ENCODE peak calls at places on chromosomes 16 and 17, in ten cellular contexts. S, A, V, K, M, P, B, W, Z and U are unnamed samples.

GRCh38 chr16:87556941-87557459 is 45.3 kb upstream of the JPH3 start:
- DNase-seq in B (no peak), S (peak), K (peak), W (no peak), V (peak), A (no peak), P (no peak), Z (no peak), M (no peak), U (no peak)

GRCh38 chr16:69626256-69626655 is 60.5 kb downstream of the NFAT5 start:
- DNase-seq in M (no peak), K (peak), A (peak), Z (no peak), B (peak), W (no peak), S (peak), V (no peak), P (no peak), U (no peak)

GRCh38 chr16:31467151-31467550 is 4.8 kb upstream of the TGFB1I1 start:
- DNase-seq in W (no peak), S (peak), B (no peak), Z (no peak), P (no peak), M (no peak), A (peak), V (peak), K (no peak), U (no peak)

GRCh38 chr16:1823821-1824220 is 2.8 kb downstream of the HAGH start:
- DNase-seq in A (peak), P (no peak), M (peak), B (no peak), V (no peak), S (peak), Z (peak), W (no peak), K (no peak), U (no peak)

GRCh38 chr17:78991906-78992532 is 12.3 kb upstream of the LGALS3BP start:
- DNase-seq in M (no peak), W (no peak), A (no peak), S (no peak), V (peak), P (no peak), K (no peak), B (no peak), Z (no peak), U (no peak)

GRCh38 chr17:54969658-54970572 is 1.4 kb downstream of the STXBP4 start:
- DNase-seq in V (no peak), M (no peak), W (no peak), B (no peak), S (no peak), P (no peak), Z (no peak), K (no peak), A (no peak), U (no peak)

GRCh38 chr17:32015245-32016013 is 8.2 kb downstream of the LRRC37B start:
- DNase-seq in P (no peak), M (no peak), A (no peak), V (peak), W (peak), Z (no peak), K (no peak), B (no peak), S (peak), U (no peak)

GRCh38 chr17:31416503-31416923 is 25.0 kb downstream of the RAB11FIP4 start:
- DNase-seq in A (no peak), W (no peak), K (no peak), M (no peak), V (no peak), B (no peak), S (peak), Z (no peak), P (no peak), U (no peak)

GRCh38 chr16:50273888-50274770 is 7.8 kb downstream of the ADCY7 start:
- DNase-seq in S (no peak), Z (peak), K (no peak), P (peak), V (peak), A (no peak), M (peak), B (no peak), W (no peak), U (no peak)

GRCh38 chr16:1565083-1565805 is 31.8 kb downstream of the TMEM204 start:
- DNase-seq in P (no peak), S (no peak), M (no peak), K (no peak), Z (no peak), W (no peak), A (no peak), V (no peak), B (no peak), U (no peak)

GRCh38 chr16:24855678-24856077 is 9.9 kb downstream of the SLC5A11 start:
- DNase-seq in Z (no peak), W (no peak), S (no peak), P (no peak), K (no peak), V (no peak), M (no peak), B (no peak), A (no peak), U (no peak)

GRCh38 chr16:11258553-11259287 is 2.7 kb upstream of the SOCS1 start:
- DNase-seq in V (peak), A (no peak), S (peak), W (no peak), M (peak), Z (no peak), P (peak), B (no peak), K (peak), U (no peak)

GRCh38 chr17:48162946-48163506 is 55.5 kb downstream of the SNX11 start:
- DNase-seq in V (no peak), M (no peak), S (peak), K (no peak), Z (no peak), B (no peak), W (peak), A (no peak), P (no peak), U (no peak)

GRCh38 chr17:70159980-70160379 is 9.4 kb upstream of the KCNJ2 start:
- DNase-seq in P (no peak), A (peak), M (no peak), V (no peak), W (no peak), K (peak), Z (no peak), S (no peak), B (no peak), U (no peak)

GRCh38 chr17:3543453-3543852 is 14.2 kb downstream of the TRPV3 start:
- DNase-seq in Z (no peak), S (peak), A (no peak), P (no peak), V (no peak), B (no peak), W (no peak), M (no peak), K (no peak), U (no peak)

GRCh38 chr17:82237746-82238561 is 9.1 kb downstream of the SLC16A3 start:
- DNase-seq in W (no peak), S (no peak), K (peak), A (no peak), M (no peak), Z (no peak), P (no peak), B (no peak), V (peak), U (no peak)

GRCh38 chr16:1601489-1601888 is 10.4 kb downstream of the IFT140 start:
- DNase-seq in V (no peak), P (no peak), Z (no peak), B (no peak), K (no peak), A (no peak), S (no peak), W (no peak), M (no peak), U (no peak)

GRCh38 chr16:54160939-54161897 is 125.4 kb downstream of the IRX3 start:
- DNase-seq in Z (no peak), W (no peak), K (no peak), P (no peak), B (no peak), V (no peak), S (no peak), A (no peak), M (no peak), U (no peak)

GRCh38 chr17:81519284-81520020 is 6.9 kb upstream of the ACTG1 start:
- DNase-seq in S (no peak), Z (peak), V (peak), W (no peak), P (peak), B (no peak), A (no peak), M (peak), K (peak), U (no peak)

GRCh38 chr16:24562811-24563210 is 23.4 kb downstream of the RBBP6 start:
- DNase-seq in K (no peak), A (no peak), M (no peak), P (no peak), W (no peak), S (no peak), Z (no peak), B (no peak), V (no peak), U (no peak)

GRCh38 chr16:86525696-86526095 is 15.4 kb downstream of the FOXF1 start:
- DNase-seq in B (no peak), V (no peak), A (no peak), W (no peak), S (no peak), P (no peak), Z (no peak), K (no peak), M (no peak), U (no peak)

GRCh38 chr16:4677390-4677789 is 16.0 kb upstream of the NUDT16L1 start:
- DNase-seq in P (no peak), B (no peak), V (peak), W (no peak), A (no peak), M (no peak), S (no peak), K (no peak), Z (no peak), U (no peak)

GRCh38 chr17:4204190-4204589 is 59.6 kb downstream of the ANKFY1 start:
- DNase-seq in V (no peak), B (no peak), W (no peak), M (no peak), K (peak), P (no peak), S (no peak), A (no peak), Z (no peak), U (no peak)

GRCh38 chr16:11316331-11317015 is 28.8 kb upstream of the RMI2 start:
- DNase-seq in V (no peak), S (peak), P (no peak), K (no peak), Z (no peak), W (no peak), B (no peak), M (no peak), A (no peak), U (no peak)

GRCh38 chr17:50039058-50039457 is 16.9 kb upstream of the ITGA3 start:
- DNase-seq in B (no peak), P (no peak), S (no peak), A (no peak), Z (no peak), V (no peak), K (no peak), W (no peak), M (no peak), U (no peak)

GRCh38 chr16:641326-642188 is at the start of gene MCRIP2:
- DNase-seq in K (peak), S (peak), P (peak), B (no peak), Z (peak), A (peak), M (peak), V (peak), W (peak), U (no peak)

GRCh38 chr17:78172284-78173024 is 4.1 kb downstream of the SYNGR2 start:
- DNase-seq in V (peak), A (no peak), W (no peak), B (no peak), S (no peak), M (peak), P (no peak), K (no peak), Z (peak), U (no peak)